ENCODE peak calls at places on chromosome 14, in four cellular contexts. One of them, this sample, is unnamed.

GRCh38 chr14:68649461-68650189 is 143.2 kb downstream of the ZFP36L1 start:
- DNase-seq in AG09309: no peak
- DNase-seq in NCI-H524: no peak
- DNase-seq in mucosa of gallbladder: no peak
- DNase-seq in this sample: no peak

GRCh38 chr14:58876613-58877012 is 238.9 kb downstream of the DACT1 start:
- DNase-seq in AG09309: peak; percentile 74
- DNase-seq in NCI-H524: no peak
- DNase-seq in mucosa of gallbladder: no peak
- DNase-seq in this sample: no peak

GRCh38 chr14:95515080-95515489 is 1.4 kb downstream of the SYNE3 start:
- DNase-seq in AG09309: no peak
- DNase-seq in NCI-H524: no peak
- DNase-seq in mucosa of gallbladder: no peak
- DNase-seq in this sample: no peak

GRCh38 chr14:85528080-85528881 is 1.7 kb upstream of the FLRT2 start:
- DNase-seq in AG09309: peak; percentile 79
- DNase-seq in NCI-H524: peak; percentile 85
- DNase-seq in mucosa of gallbladder: peak; percentile 67
- DNase-seq in this sample: no peak

GRCh38 chr14:36915089-36915488 is 253.4 kb downstream of the PAX9 start:
- DNase-seq in AG09309: no peak
- DNase-seq in NCI-H524: no peak
- DNase-seq in mucosa of gallbladder: no peak
- DNase-seq in this sample: no peak

GRCh38 chr14:34199585-34199984 is 248.7 kb upstream of the EGLN3 start:
- DNase-seq in AG09309: peak; percentile 79
- DNase-seq in NCI-H524: no peak
- DNase-seq in mucosa of gallbladder: no peak
- DNase-seq in this sample: no peak

GRCh38 chr14:37625597-37626595 is 30.5 kb downstream of the TTC6 start:
- DNase-seq in AG09309: no peak
- DNase-seq in NCI-H524: no peak
- DNase-seq in mucosa of gallbladder: no peak
- DNase-seq in this sample: no peak

GRCh38 chr14:95025941-95026340 is 131.4 kb downstream of the DICER1 start:
- DNase-seq in AG09309: no peak
- DNase-seq in NCI-H524: no peak
- DNase-seq in mucosa of gallbladder: peak; percentile 3
- DNase-seq in this sample: no peak

GRCh38 chr14:92846162-92846897 is 52.2 kb downstream of the GOLGA5 start:
- DNase-seq in AG09309: peak; percentile 40
- DNase-seq in NCI-H524: no peak
- DNase-seq in mucosa of gallbladder: peak; percentile 15
- DNase-seq in this sample: peak; percentile 11

GRCh38 chr14:34665785-34666425 is 36.0 kb upstream of the SNX6 start:
- DNase-seq in AG09309: peak; percentile 71
- DNase-seq in NCI-H524: no peak
- DNase-seq in mucosa of gallbladder: peak; percentile 43
- DNase-seq in this sample: peak; percentile 15

GRCh38 chr14:64253672-64254071 is 40.5 kb downstream of the ESR2 start:
- DNase-seq in AG09309: no peak
- DNase-seq in NCI-H524: no peak
- DNase-seq in mucosa of gallbladder: no peak
- DNase-seq in this sample: no peak

GRCh38 chr14:45716506-45716905 is 463.5 kb upstream of the MIS18BP1 start:
- DNase-seq in AG09309: no peak
- DNase-seq in NCI-H524: peak; percentile 9
- DNase-seq in mucosa of gallbladder: no peak
- DNase-seq in this sample: no peak

GRCh38 chr14:100819829-100820475 is 6.0 kb upstream of the MEG3 start:
- DNase-seq in AG09309: no peak
- DNase-seq in NCI-H524: no peak
- DNase-seq in mucosa of gallbladder: no peak
- DNase-seq in this sample: no peak

GRCh38 chr14:31419179-31420012 is 954 bp downstream of the HEATR5A start:
- DNase-seq in AG09309: no peak
- DNase-seq in NCI-H524: peak; percentile 42
- DNase-seq in mucosa of gallbladder: no peak
- DNase-seq in this sample: peak; percentile 4

GRCh38 chr14:53441789-53442188 is 288.7 kb upstream of the DDHD1 start:
- DNase-seq in AG09309: no peak
- DNase-seq in NCI-H524: no peak
- DNase-seq in mucosa of gallbladder: no peak
- DNase-seq in this sample: no peak

GRCh38 chr14:74763803-74764531 is 851 bp downstream of the YLPM1 start:
- DNase-seq in AG09309: no peak
- DNase-seq in NCI-H524: peak; percentile 40
- DNase-seq in mucosa of gallbladder: peak; percentile 10
- DNase-seq in this sample: peak; percentile 22

GRCh38 chr14:99733551-99734405 is 49.7 kb downstream of the CYP46A1 start:
- DNase-seq in AG09309: no peak
- DNase-seq in NCI-H524: no peak
- DNase-seq in mucosa of gallbladder: peak; percentile 41
- DNase-seq in this sample: no peak

GRCh38 chr14:105437723-105438500 is 18.3 kb downstream of the MTA1 start:
- DNase-seq in AG09309: no peak
- DNase-seq in NCI-H524: no peak
- DNase-seq in mucosa of gallbladder: no peak
- DNase-seq in this sample: no peak

This sample was measured in small intestine.